ENCODE peak calls at places on chromosomes 7 and 10, in seven cellular contexts. J, V, Y, T, W, A and Z are unnamed samples.

GRCh38 chr7:42151309-42151708 is 85.7 kb downstream of the GLI3 start:
- DNase-seq in W (peak; percentile 44), V (peak; percentile 79), J (no peak), Y (peak; percentile 39), T (no peak), A (peak; percentile 71), Z (no peak)

GRCh38 chr7:116434820-116435341 is 64.7 kb upstream of the CAV2 start:
- DNase-seq in W (peak; percentile 92), J (peak; percentile 92), A (peak; percentile 87), T (no peak), V (peak; percentile 97), Y (peak; percentile 58), Z (peak; percentile 82)

GRCh38 chr7:88759956-88760515 is 536 bp downstream of the ZNF804B start:
- DNase-seq in V (no peak), Y (no peak), W (no peak), T (no peak), A (no peak), J (no peak), Z (no peak)

GRCh38 chr10:132101529-132101928 is 35.8 kb downstream of the JAKMIP3 start:
- DNase-seq in W (no peak), V (no peak), Y (no peak), J (no peak), T (no peak), A (no peak), Z (no peak)

GRCh38 chr10:10397906-10398305 is 619.8 kb upstream of the CELF2 start:
- DNase-seq in A (no peak), T (no peak), J (peak; percentile 55), Y (no peak), V (no peak), W (peak; percentile 5), Z (no peak)

GRCh38 chr10:79316671-79317431 is 30.4 kb upstream of the PPIF start:
- DNase-seq in T (no peak), A (peak; percentile 29), Y (no peak), J (no peak), W (no peak), V (peak; percentile 25), Z (peak; percentile 31)

GRCh38 chr7:69962077-69962855 is 364.0 kb downstream of the AUTS2 start:
- DNase-seq in Y (peak; percentile 8), V (no peak), A (no peak), W (no peak), J (no peak), T (no peak), Z (no peak)

GRCh38 chr10:79090134-79090803 is 21.5 kb downstream of the ZMIZ1 start:
- DNase-seq in Y (peak; percentile 58), W (no peak), T (no peak), J (no peak), A (peak; percentile 57), V (peak; percentile 37), Z (peak; percentile 43)

GRCh38 chr10:113665806-113666354 is 2.0 kb upstream of the NRAP start:
- DNase-seq in V (peak; percentile 81), T (no peak), W (peak; percentile 78), Y (peak; percentile 83), J (peak; percentile 76), A (peak; percentile 93), Z (peak; percentile 92)

GRCh38 chr7:151830121-151830815 is 46.6 kb downstream of the PRKAG2 start:
- DNase-seq in V (no peak), T (no peak), Y (no peak), A (no peak), W (no peak), J (no peak), Z (no peak)

GRCh38 chr7:74230446-74231231 is 20.8 kb downstream of the LAT2 start:
- DNase-seq in V (no peak), J (no peak), T (no peak), Y (no peak), A (no peak), W (no peak), Z (no peak)

GRCh38 chr7:66371096-66371824 is 166.1 kb downstream of the TPST1 start:
- DNase-seq in Y (no peak), V (no peak), W (no peak), J (no peak), A (no peak), T (no peak), Z (no peak)

GRCh38 chr7:158646766-158647474 is 57.7 kb downstream of the NCAPG2 start:
- DNase-seq in W (no peak), J (no peak), T (no peak), Y (peak; percentile 10), V (no peak), A (no peak), Z (peak; percentile 25)

GRCh38 chr10:19930936-19931859 is 115.0 kb downstream of the PLXDC2 start:
- DNase-seq in T (no peak), V (peak; percentile 37), J (peak; percentile 91), W (peak; percentile 78), A (peak; percentile 70), Y (peak; percentile 57), Z (peak; percentile 71)

GRCh38 chr10:132411561-132412253 is 14.7 kb downstream of the PWWP2B start:
- DNase-seq in T (no peak), J (no peak), A (peak; percentile 20), Y (peak; percentile 18), V (peak; percentile 47), W (peak; percentile 39), Z (peak; percentile 47)

GRCh38 chr10:123241391-123242141 is 87.4 kb downstream of the BUB3 start:
- DNase-seq in A (no peak), V (no peak), Y (peak; percentile 7), T (no peak), J (peak; percentile 26), W (no peak), Z (no peak)

GRCh38 chr7:14294637-14295036 is 305.2 kb upstream of the ETV1 start:
- DNase-seq in J (no peak), W (no peak), Y (no peak), T (no peak), V (no peak), A (no peak), Z (no peak)

GRCh38 chr10:60964257-60965235 is 20.6 kb upstream of the RHOBTB1 start:
- DNase-seq in J (peak; percentile 95), W (peak; percentile 88), Y (peak; percentile 90), A (peak; percentile 91), T (no peak), V (peak; percentile 89), Z (peak; percentile 92)

GRCh38 chr10:97633921-97634320 is 621 bp upstream of the MORN4 start:
- DNase-seq in T (no peak), A (no peak), W (no peak), J (no peak), V (peak; percentile 14), Y (peak; percentile 18), Z (peak; percentile 7)

GRCh38 chr7:405489-406211 is 114.0 kb downstream of the PDGFA start:
- DNase-seq in Y (no peak), T (no peak), A (no peak), W (no peak), V (no peak), J (no peak), Z (no peak)

GRCh38 chr10:102652170-102652926 is 8.1 kb downstream of the TRIM8 start:
- DNase-seq in T (no peak), Y (no peak), V (no peak), J (no peak), A (no peak), W (no peak), Z (no peak)

GRCh38 chr10:126804396-126804795 is 100.8 kb upstream of the DOCK1 start:
- DNase-seq in W (no peak), Y (no peak), T (no peak), A (no peak), V (no peak), J (no peak), Z (no peak)

GRCh38 chr10:126803394-126803793 is 101.8 kb upstream of the DOCK1 start:
- DNase-seq in J (no peak), V (no peak), A (no peak), W (no peak), Y (no peak), T (no peak), Z (no peak)

DNA sequence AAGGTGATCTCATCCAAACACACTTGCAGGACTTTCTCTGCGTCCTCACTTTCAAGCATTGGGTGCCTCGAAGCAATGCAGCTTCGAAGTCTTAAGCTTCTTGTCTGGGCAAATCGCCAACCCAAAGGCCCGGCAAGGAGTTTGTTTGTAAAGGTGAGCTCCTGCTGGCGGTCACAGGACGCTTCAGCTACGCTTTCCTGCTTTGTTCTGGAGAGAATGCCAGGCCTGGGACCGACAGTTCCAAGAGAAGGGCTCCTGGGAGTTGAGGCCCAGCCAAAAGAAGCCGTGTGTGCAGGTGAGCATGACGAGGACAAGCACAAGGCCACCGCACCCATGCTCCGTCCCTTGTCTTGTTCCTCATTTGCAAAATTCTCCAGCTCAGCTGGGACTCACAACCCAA is 106.6 kb upstream of the DOCK1 start:
- DNase-seq in J (no peak), V (no peak), W (no peak), A (no peak), Y (no peak), T (no peak), Z (no peak)
- TF ChIP-seq CTCF in J (no peak), V (no peak), W (no peak), A (no peak), Y (no peak), T (no peak), Z (no peak)

DNA sequence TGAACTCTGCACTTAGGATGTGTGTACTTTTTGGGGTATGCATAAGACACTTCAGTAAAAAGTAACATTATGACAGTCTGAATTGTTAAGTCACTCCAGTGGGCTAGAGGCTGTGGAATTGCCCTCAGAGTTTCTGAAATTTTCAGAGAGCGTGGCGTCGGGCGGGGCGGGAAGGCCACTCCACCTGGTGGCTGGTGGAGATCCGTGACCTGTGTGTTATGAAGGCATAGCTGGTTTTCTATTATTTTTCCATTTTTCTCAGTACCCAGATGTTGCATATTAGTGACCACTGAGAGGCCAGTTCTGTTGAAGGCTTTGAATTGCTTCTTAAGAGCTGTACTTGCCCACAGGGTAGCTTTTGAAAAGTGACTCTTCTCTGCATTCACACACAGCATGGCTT is 52.5 kb downstream of the TACR2 start:
- DNase-seq in A (no peak), W (no peak), J (no peak), V (no peak), T (no peak), Y (no peak), Z (no peak)
- TF ChIP-seq CTCF in A (no peak), W (no peak), J (no peak), V (no peak), T (no peak), Y (no peak), Z (no peak)

GRCh38 chr10:82934429-82934828 is 1059.4 kb downstream of the NRG3 start:
- DNase-seq in J (no peak), Y (peak; percentile 6), T (no peak), A (no peak), W (no peak), V (no peak), Z (no peak)
- TF ChIP-seq CTCF in J (no peak), Y (no peak), T (peak; percentile 7), A (no peak), W (no peak), V (peak; percentile 18), Z (no peak)

GRCh38 chr10:92699193-92699517 is 9.4 kb downstream of the HHEX start:
- DNase-seq in A (no peak), W (no peak), V (no peak), T (no peak), J (no peak), Y (no peak), Z (no peak)

GRCh38 chr10:92695679-92696605 is 6.2 kb downstream of the HHEX start:
- DNase-seq in T (no peak), W (peak; percentile 45), Y (peak; percentile 58), V (peak; percentile 24), J (no peak), A (peak; percentile 70), Z (peak; percentile 64)

GRCh38 chr10:92697663-92698511 is 8.1 kb downstream of the HHEX start:
- DNase-seq in Y (no peak), T (no peak), A (peak; percentile 32), V (no peak), W (no peak), J (no peak), Z (no peak)

GRCh38 chr10:92699518-92700272 is 9.9 kb downstream of the HHEX start:
- DNase-seq in Y (peak; percentile 47), W (peak; percentile 43), V (peak; percentile 42), T (no peak), A (peak; percentile 42), J (no peak), Z (peak; percentile 47)

GRCh38 chr10:92696606-92697383 is 7.0 kb downstream of the HHEX start:
- DNase-seq in J (no peak), A (no peak), Y (no peak), W (no peak), T (no peak), V (no peak), Z (no peak)
- TF ChIP-seq CTCF in J (no peak), A (no peak), Y (no peak), W (peak; percentile 3), T (peak; percentile 3), V (no peak), Z (peak; percentile 9)